ENCODE peak calls at places on chromosome 6, in five cellular contexts. Z is H1; B is activated effector memory CD4-positive, alpha-beta T cell treated with Interleukin-2 at 50 U/mL for 16 hours; C is effector memory CD8-positive, alpha-beta T cell; L is kidney tubule cell. M is an unnamed sample.

GRCh38 chr6:39861663-39862062 is 69.5 kb downstream of the DAAM2 start:
- DNase-seq in Z (no peak), B (no peak), C (no peak), L (no peak), M (no peak)

GRCh38 chr6:166769648-166770047 is 142.6 kb upstream of the RPS6KA2 start:
- DNase-seq in Z (peak), B (no peak), C (no peak), L (no peak), M (no peak)

GRCh38 chr6:6614096-6614964 is 25.8 kb downstream of the LY86 start:
- DNase-seq in Z (no peak), B (peak), C (peak), L (no peak), M (no peak)

GRCh38 chr6:43260791-43261190 is 17.5 kb downstream of the TTBK1 start:
- DNase-seq in Z (no peak), B (no peak), C (no peak), L (no peak), M (no peak)

GRCh38 chr6:140434761-140435160 is 1060.3 kb upstream of the CITED2 start:
- DNase-seq in Z (no peak), B (no peak), C (no peak), L (peak), M (no peak)

GRCh38 chr6:43901330-43902230 is 131.6 kb downstream of the VEGFA start:
- DNase-seq in Z (no peak), B (no peak), C (no peak), L (no peak), M (no peak)

GRCh38 chr6:138250513-138251247 is 32.4 kb upstream of the PBOV1 start:
- DNase-seq in Z (no peak), B (no peak), C (no peak), L (peak), M (no peak)

GRCh38 chr6:150865406-150866146 is at the start of gene MTHFD1L:
- DNase-seq in Z (peak), B (peak), C (peak), L (peak), M (peak)

GRCh38 chr6:140970485-140970884 is 1162.2 kb upstream of the GJE1 start:
- DNase-seq in Z (no peak), B (no peak), C (no peak), L (no peak), M (no peak)

GRCh38 chr6:130046711-130047439 is 28.5 kb downstream of the L3MBTL3 start:
- DNase-seq in Z (no peak), B (no peak), C (no peak), L (no peak), M (no peak)

GRCh38 chr6:42403415-42403814 is 48.3 kb downstream of the TRERF1 start:
- DNase-seq in Z (no peak), B (no peak), C (no peak), L (no peak), M (no peak)

GRCh38 chr6:167077241-167077932 is 45.5 kb upstream of the CCR6 start:
- DNase-seq in Z (no peak), B (no peak), C (no peak), L (no peak), M (no peak)

GRCh38 chr6:25026723-25027122 is 91.0 kb upstream of the RIPOR2 start:
- DNase-seq in Z (no peak), B (no peak), C (no peak), L (peak), M (no peak)

M was measured in NK-92 treated with Interleukin-12 subunit alpha and Interleukin-12 subunit beta, amount 100 ng/mL, for 24 hours.